ENCODE peak calls at places on chromosomes 12 and 14, in nine cellular contexts. K is WTC11, R is neural progenitor cell, W is DND-41, P is astrocyte of the spinal cord, E is left ventricle myocardium inferior, T is cardiac fibroblast, B is kidney, J is endothelial cell. O is an unnamed sample.

GRCh38 chr14:39459795-39460478 is 27.7 kb upstream of the FBXO33 start:
- DNase-seq in J (no peak), T (peak; percentile 9), W (no peak), K (no peak), P (no peak), R (no peak), B (no peak), E (no peak), O (no peak)

GRCh38 chr12:53229454-53229853 is 2.6 kb downstream of the RARG start:
- DNase-seq in B (no peak), R (no peak), J (no peak), P (no peak), W (no peak), E (no peak), T (no peak), K (no peak), O (no peak)

GRCh38 chr12:868722-869121 is 80.8 kb downstream of the RAD52 start:
- DNase-seq in B (no peak), R (peak; percentile 32), T (no peak), P (no peak), K (no peak), E (no peak), W (no peak), J (no peak), O (no peak)

GRCh38 chr14:78022059-78022458 is 148.1 kb upstream of the NRXN3 start:
- DNase-seq in J (peak; percentile 85), K (peak; percentile 89), P (peak; percentile 47), R (peak; percentile 87), W (peak; percentile 72), T (peak; percentile 49), B (no peak), E (peak; percentile 22), O (peak; percentile 83)

GRCh38 chr12:28171356-28172060 is 18.7 kb upstream of the CCDC91 start:
- DNase-seq in E (no peak), T (peak; percentile 33), K (no peak), W (no peak), J (no peak), B (no peak), P (no peak), R (no peak), O (no peak)

GRCh38 chr12:85835810-85836715 is at the start of gene RASSF9:
- DNase-seq in W (no peak), K (no peak), R (peak; percentile 18), E (peak; percentile 58), B (peak; percentile 86), J (no peak), T (peak; percentile 83), P (peak; percentile 92), O (no peak)

GRCh38 chr12:120399531-120399930 is 30.6 kb upstream of the MSI1 start:
- DNase-seq in W (no peak), K (no peak), E (no peak), B (no peak), P (peak; percentile 43), R (no peak), T (peak; percentile 59), J (no peak), O (peak; percentile 52)

GRCh38 chr12:53097564-53098353 is at the start of gene IGFBP6:
- DNase-seq in K (peak; percentile 65), T (peak; percentile 40), W (peak; percentile 65), E (peak; percentile 78), B (peak; percentile 92), P (peak; percentile 41), R (peak; percentile 74), J (peak; percentile 53), O (peak; percentile 81)

GRCh38 chr12:94761559-94761958 is 111.2 kb upstream of the TMCC3 start:
- DNase-seq in K (no peak), R (no peak), J (no peak), B (no peak), W (no peak), E (no peak), T (peak; percentile 97), P (peak; percentile 92), O (no peak)

GRCh38 chr12:124713041-124713435 is 145.6 kb upstream of the NCOR2 start:
- DNase-seq in B (peak; percentile 87), E (peak; percentile 64), W (no peak), P (no peak), T (peak; percentile 47), J (no peak), R (no peak), K (no peak), O (peak; percentile 37)

GRCh38 chr12:56126732-56127239 is 1.3 kb upstream of the ESYT1 start:
- DNase-seq in K (no peak), B (no peak), P (no peak), W (no peak), E (no peak), J (no peak), T (no peak), R (no peak), O (no peak)

GRCh38 chr12:107843351-107844311 is 69.1 kb downstream of the ASCL4 start:
- DNase-seq in E (no peak), J (peak; percentile 37), R (peak; percentile 65), B (peak; percentile 73), W (no peak), P (peak; percentile 2), T (peak; percentile 3), K (peak; percentile 50), O (no peak)

GRCh38 chr12:117026921-117027250 is 72.3 kb downstream of the TESC start:
- DNase-seq in P (no peak), W (no peak), J (no peak), E (no peak), R (no peak), K (no peak), B (peak; percentile 78), T (no peak), O (no peak)

GRCh38 chr14:99679111-99679510 is 5.0 kb upstream of the CYP46A1 start:
- DNase-seq in R (no peak), P (no peak), B (no peak), J (no peak), E (no peak), T (no peak), K (no peak), W (no peak), O (no peak)

GRCh38 chr14:25049559-25050493 is at the start of gene STXBP6:
- DNase-seq in T (peak; percentile 52), R (peak; percentile 92), W (no peak), P (peak; percentile 45), E (peak; percentile 84), J (peak; percentile 65), K (peak; percentile 74), B (peak; percentile 81), O (peak; percentile 27)

GRCh38 chr12:48183091-48183875 is at the start of gene CCDC184:
- DNase-seq in W (peak; percentile 46), K (peak; percentile 74), R (peak; percentile 94), P (peak; percentile 80), B (peak; percentile 87), T (peak; percentile 83), J (peak; percentile 58), E (peak; percentile 59), O (peak; percentile 77)
- TF ChIP-seq CTCF in W (peak; percentile 29), K (no peak), R (peak; percentile 51), P (peak; percentile 40), B (no peak), T (peak; percentile 35), J (no peak), E (peak; percentile 50), O (peak; percentile 44)

GRCh38 chr14:89388853-89389252 is 28.2 kb downstream of the FOXN3 start:
- DNase-seq in T (peak; percentile 50), B (no peak), P (peak; percentile 35), E (no peak), J (no peak), W (no peak), K (no peak), R (peak; percentile 30), O (no peak)
- TF ChIP-seq CTCF in T (peak; percentile 32), B (no peak), P (peak; percentile 39), E (peak; percentile 33), J (no peak), W (peak; percentile 16), K (no peak), R (peak; percentile 18), O (no peak)

DNA sequence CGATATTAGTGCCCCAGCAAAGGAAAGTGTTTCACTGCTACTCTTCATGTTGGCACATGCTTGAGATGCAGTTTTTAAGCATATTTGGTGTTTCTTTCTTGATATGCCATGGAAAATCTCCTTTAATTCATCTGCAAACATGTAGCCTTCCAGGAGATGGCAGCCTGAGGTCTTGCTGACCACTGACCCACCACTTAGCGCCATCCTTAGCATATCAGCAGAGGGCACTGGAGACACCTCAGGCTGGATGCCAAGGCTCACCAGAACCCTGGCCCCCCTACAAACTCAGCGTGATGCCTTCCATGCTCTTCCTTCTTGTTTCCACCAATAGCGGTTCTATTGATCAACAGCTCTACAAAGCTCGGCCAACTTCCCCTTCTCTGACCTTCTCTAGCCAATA is 209.9 kb downstream of the SLC15A4 start:
- DNase-seq in T (no peak), P (no peak), K (no peak), J (no peak), W (no peak), R (peak; percentile 56), B (no peak), E (no peak), O (no peak)
- TF ChIP-seq CTCF in T (no peak), P (no peak), K (no peak), J (no peak), W (no peak), R (peak; percentile 54), B (no peak), E (no peak), O (no peak)

GRCh38 chr12:64882687-64883086 is 58.2 kb downstream of the TBC1D30 start:
- DNase-seq in K (no peak), R (no peak), E (no peak), P (no peak), T (no peak), B (no peak), J (no peak), W (no peak), O (no peak)

GRCh38 chr12:64884164-64884542 is 59.7 kb downstream of the TBC1D30 start:
- DNase-seq in T (no peak), W (no peak), R (no peak), K (no peak), P (no peak), J (no peak), E (no peak), B (no peak), O (no peak)

GRCh38 chr12:64884728-64885127 is 60.3 kb downstream of the TBC1D30 start:
- DNase-seq in K (no peak), T (no peak), E (no peak), J (no peak), R (no peak), P (no peak), W (no peak), B (no peak), O (no peak)

DNA sequence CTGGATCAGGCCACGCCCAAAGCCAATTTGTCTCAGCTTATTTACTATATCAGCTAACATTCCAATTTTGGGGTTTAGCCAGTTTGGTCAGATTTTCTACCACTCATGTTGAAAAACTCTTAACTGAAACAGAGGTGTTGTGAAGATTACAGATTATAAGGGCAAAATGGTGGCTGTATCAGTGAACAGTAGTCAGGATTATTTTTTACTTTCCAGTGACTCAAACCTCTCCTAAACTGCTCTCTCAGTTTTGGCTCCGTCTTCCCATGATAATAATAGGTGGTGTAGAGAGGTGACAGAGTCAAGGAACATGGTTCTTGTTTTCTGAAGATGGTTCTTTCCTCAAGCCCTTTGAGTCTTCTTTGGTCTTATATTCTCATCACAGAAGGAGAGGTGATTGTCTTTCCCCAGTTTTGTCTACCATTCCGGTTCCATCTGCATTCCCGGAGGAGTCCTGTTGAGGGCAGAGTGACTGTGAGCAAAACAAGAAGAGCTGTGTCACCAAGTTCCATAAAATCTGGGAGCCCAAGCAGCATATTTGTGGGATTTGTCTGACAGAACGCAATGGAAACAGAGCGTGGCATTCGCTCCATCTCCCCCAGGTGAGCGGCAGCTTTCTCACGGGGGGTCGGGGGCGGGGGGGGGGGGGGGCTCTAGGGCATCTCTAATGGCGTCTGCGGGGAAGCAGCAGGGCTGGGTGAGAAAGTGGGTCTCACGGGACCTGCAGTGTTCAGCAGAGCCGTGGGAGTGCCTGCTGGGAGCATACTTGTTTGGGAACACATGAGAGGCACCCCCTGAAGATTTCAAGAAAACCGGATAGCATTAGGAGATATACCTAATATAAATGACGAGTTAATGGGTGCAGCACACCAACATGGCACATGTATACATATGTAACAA is 59.1 kb downstream of the TBC1D30 start:
- DNase-seq in W (no peak), B (no peak), J (peak; percentile 9), T (no peak), P (no peak), E (no peak), R (peak; percentile 35), K (no peak), O (no peak)
- TF ChIP-seq CTCF in W (no peak), B (no peak), J (no peak), T (no peak), P (peak; percentile 8), E (no peak), R (peak; percentile 33), K (no peak), O (no peak)